ENCODE peak calls at places on chromosomes 1 and 21, in ten cellular contexts. C, P, M, J, F, E, O, H, W and S are unnamed samples.

GRCh38 chr1:114286179-114286578 is 132.5 kb upstream of the SYT6 start:
- DNase-seq in C (no peak), P (peak), M (no peak), J (peak), F (no peak), E (no peak), O (no peak), H (no peak), W (no peak), S (no peak)

GRCh38 chr1:11650331-11650991 is 3.8 kb downstream of the FBXO2 start:
- DNase-seq in C (peak), P (peak), M (peak), J (peak), F (peak), E (peak), O (peak), H (peak), W (peak), S (peak)

GRCh38 chr1:175183586-175183985 is 9.0 kb downstream of the KIAA0040 start:
- DNase-seq in C (no peak), P (no peak), M (no peak), J (no peak), F (no peak), E (no peak), O (no peak), H (no peak), W (no peak), S (no peak)

GRCh38 chr1:152777510-152778137 is 2.7 kb downstream of the LCE1F start:
- DNase-seq in C (no peak), P (no peak), M (no peak), J (no peak), F (no peak), E (no peak), O (no peak), H (no peak), W (no peak), S (no peak)

GRCh38 chr1:50139339-50139738 is 30.6 kb downstream of the ELAVL4 start:
- DNase-seq in C (no peak), P (no peak), M (no peak), J (no peak), F (no peak), E (no peak), O (no peak), H (no peak), W (no peak), S (no peak)

GRCh38 chr1:37096523-37096922 is 62.2 kb upstream of the GRIK3 start:
- DNase-seq in C (peak), P (no peak), M (no peak), J (no peak), F (no peak), E (no peak), O (no peak), H (no peak), W (no peak), S (no peak)

GRCh38 chr1:155062151-155062686 is 1.3 kb upstream of the EFNA4 start:
- DNase-seq in C (no peak), P (no peak), M (no peak), J (no peak), F (peak), E (no peak), O (no peak), H (no peak), W (no peak), S (no peak)

GRCh38 chr1:179530352-179530751 is 45.4 kb downstream of the NPHS2 start:
- DNase-seq in C (no peak), P (no peak), M (no peak), J (no peak), F (no peak), E (no peak), O (no peak), H (no peak), W (no peak), S (no peak)

GRCh38 chr1:168972887-168973286 is 133.6 kb upstream of the ATP1B1 start:
- DNase-seq in C (no peak), P (peak), M (no peak), J (no peak), F (no peak), E (no peak), O (no peak), H (no peak), W (no peak), S (no peak)

GRCh38 chr1:193189442-193190095 is 3.2 kb upstream of the B3GALT2 start:
- DNase-seq in C (no peak), P (no peak), M (no peak), J (no peak), F (no peak), E (no peak), O (no peak), H (no peak), W (no peak), S (no peak)

GRCh38 chr1:193185206-193185605 is 1.2 kb downstream of the B3GALT2 start:
- DNase-seq in C (no peak), P (no peak), M (no peak), J (no peak), F (no peak), E (no peak), O (no peak), H (no peak), W (no peak), S (no peak)

GRCh38 chr1:193185861-193186714 is at the start of gene B3GALT2:
- DNase-seq in C (no peak), P (peak), M (no peak), J (peak), F (peak), E (peak), O (no peak), H (no peak), W (peak), S (no peak)

GRCh38 chr1:193184776-193185175 is 1.6 kb downstream of the B3GALT2 start:
- DNase-seq in C (no peak), P (no peak), M (no peak), J (no peak), F (no peak), E (no peak), O (no peak), H (no peak), W (no peak), S (no peak)

DNA sequence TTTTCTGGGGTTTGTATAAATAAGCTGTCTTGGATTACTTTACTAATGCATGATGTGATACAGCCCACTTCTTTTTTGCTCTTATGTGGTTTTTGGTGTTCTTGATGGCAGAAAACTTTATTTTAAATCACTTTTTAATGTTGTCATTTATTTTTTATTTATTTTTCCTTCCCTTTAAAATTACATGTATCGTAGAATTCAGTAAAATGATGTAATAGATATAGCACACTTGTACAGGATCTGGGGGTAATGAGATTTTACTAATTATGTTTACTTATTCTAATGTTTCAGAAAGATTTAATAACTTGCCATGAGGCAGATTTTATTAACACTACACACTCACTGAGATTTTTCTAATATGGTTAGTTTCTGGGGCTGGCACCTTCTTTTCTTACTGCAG is 701 bp upstream of the B3GALT2 start:
- DNase-seq in C (no peak), P (no peak), M (no peak), J (no peak), F (no peak), E (no peak), O (no peak), H (no peak), W (no peak), S (no peak)
- H3K4me3 ChIP-seq in C (no peak), P (no peak), M (peak), J (no peak), F (peak), E (no peak), O (no peak), H (no peak), W (no peak), S (no peak)

DNA sequence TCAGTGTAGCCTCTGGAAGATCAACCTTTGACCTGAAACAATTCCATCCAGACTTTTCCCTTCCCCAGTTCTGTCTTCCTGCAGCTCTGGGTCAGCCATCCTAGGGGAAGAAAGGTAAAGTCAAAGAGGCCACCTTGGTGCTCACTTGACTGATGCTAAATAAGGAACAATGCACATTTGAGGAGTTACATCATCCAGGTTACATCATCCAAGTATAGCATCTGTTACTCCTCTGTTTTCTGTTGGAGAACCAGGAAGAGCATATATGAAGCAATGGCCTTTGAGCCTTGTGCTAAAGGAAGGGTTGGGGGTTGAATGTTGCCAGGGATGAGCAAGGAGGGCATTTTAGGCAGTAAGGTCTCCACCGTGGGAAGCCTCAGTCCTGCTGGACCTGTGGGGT is 3.1 kb upstream of the DSCAM start:
- DNase-seq in C (no peak), P (no peak), M (no peak), J (no peak), F (no peak), E (no peak), O (no peak), H (no peak), W (no peak), S (no peak)
- TF ChIP-seq CTCF in C (no peak), P (no peak), M (no peak), J (no peak), F (no peak), E (no peak), O (no peak), H (no peak), W (no peak), S (no peak)

GRCh38 chr1:153984125-153984899 is 1.8 kb downstream of the RAB13 start:
- DNase-seq in C (no peak), P (no peak), M (no peak), J (no peak), F (no peak), E (peak), O (no peak), H (no peak), W (peak), S (no peak)
- H3K4me3 ChIP-seq in C (no peak), P (peak), M (peak), J (no peak), F (peak), E (peak), O (no peak), H (peak), W (peak), S (no peak)

GRCh38 chr21:25466470-25466869 is 140.8 kb downstream of the MRPL39 start:
- DNase-seq in C (no peak), P (no peak), M (no peak), J (no peak), F (no peak), E (no peak), O (no peak), H (no peak), W (no peak), S (no peak)
- TF ChIP-seq CTCF in C (no peak), P (no peak), M (no peak), J (no peak), F (no peak), E (no peak), O (no peak), H (no peak), W (no peak), S (no peak)

GRCh38 chr1:241479294-241479693 is 40.3 kb downstream of the FH start:
- DNase-seq in C (no peak), P (no peak), M (no peak), J (no peak), F (no peak), E (no peak), O (no peak), H (no peak), W (no peak), S (no peak)
- H3K4me3 ChIP-seq in C (no peak), P (no peak), M (no peak), J (no peak), F (no peak), E (no peak), O (no peak), H (no peak), W (no peak), S (no peak)

DNA sequence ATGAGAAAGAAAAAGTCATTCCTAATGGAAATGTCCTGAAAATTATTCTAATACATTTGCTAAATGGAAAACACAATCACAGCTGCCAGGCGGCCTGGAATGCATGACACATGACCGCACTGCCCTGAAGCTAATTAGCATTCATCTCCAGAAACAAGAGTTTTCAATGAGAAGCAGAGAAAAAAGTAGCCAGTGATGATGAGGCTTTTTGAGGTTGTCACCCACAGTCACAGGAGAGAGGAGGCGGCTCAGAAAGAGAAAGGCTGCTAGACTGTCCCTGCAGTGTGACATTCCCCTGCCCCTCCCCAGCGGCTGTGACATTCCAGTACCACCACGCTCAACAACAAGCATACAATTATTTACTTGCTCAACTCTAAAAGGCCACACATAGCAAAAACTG is 122.9 kb upstream of the KRTAP19-8 start:
- DNase-seq in C (no peak), P (peak), M (no peak), J (peak), F (no peak), E (no peak), O (no peak), H (no peak), W (no peak), S (no peak)
- TF ChIP-seq CTCF in C (no peak), P (no peak), M (no peak), J (no peak), F (no peak), E (no peak), O (no peak), H (no peak), W (no peak), S (no peak)

GRCh38 chr1:207890136-207890738 is 20.7 kb downstream of the CD34 start:
- DNase-seq in C (no peak), P (peak), M (peak), J (peak), F (no peak), E (peak), O (no peak), H (no peak), W (peak), S (no peak)

GRCh38 chr1:207885129-207886032 is 25.5 kb downstream of the CD34 start:
- DNase-seq in C (peak), P (peak), M (peak), J (peak), F (peak), E (peak), O (peak), H (peak), W (peak), S (peak)

GRCh38 chr1:207886227-207886626 is 24.7 kb downstream of the CD34 start:
- DNase-seq in C (no peak), P (no peak), M (no peak), J (no peak), F (no peak), E (no peak), O (no peak), H (no peak), W (no peak), S (no peak)

GRCh38 chr1:207888647-207889046 is 22.3 kb downstream of the CD34 start:
- DNase-seq in C (no peak), P (no peak), M (peak), J (peak), F (no peak), E (no peak), O (no peak), H (no peak), W (peak), S (no peak)

GRCh38 chr1:207887542-207887941 is 23.4 kb downstream of the CD34 start:
- DNase-seq in C (no peak), P (no peak), M (no peak), J (no peak), F (no peak), E (no peak), O (no peak), H (no peak), W (no peak), S (no peak)
- H3K4me3 ChIP-seq in C (no peak), P (no peak), M (no peak), J (no peak), F (no peak), E (no peak), O (no peak), H (no peak), W (no peak), S (no peak)